ENCODE peak calls at places on chromosomes 7 and 10, in ten cellular contexts. One of them, this sample, is unnamed.

GRCh38 chr10:129959544-129960492 is 4.3 kb downstream of the EBF3 start:
- DNase-seq in renal cortical epithelial cell: no peak
- DNase-seq in activated T-helper 1 cell treated with anti-CD3 and anti-CD28 coated beads, Interleukin-12 subunit alpha, Interleukin-12 subunit beta, Interleukin-2, Interleukin-4 antibody, amounts not matched to agents 30 ng/mL and 10 ng/mL and 1 ng/mL, durations not matched to agents 14 hours and 24 hours and 36 hours: no peak
- DNase-seq in left colon: no peak
- DNase-seq in sigmoid colon: peak; percentile 53
- DNase-seq in fibroblast of mammary gland: no peak
- DNase-seq in A549: no peak
- DNase-seq in naive thymus-derived CD8-positive, alpha-beta T cell: no peak
- DNase-seq in GM19239: no peak
- DNase-seq in NAMALWA: no peak
- DNase-seq in this sample: no peak

GRCh38 chr7:106243893-106244292 is 40.9 kb downstream of the NAMPT start:
- DNase-seq in left colon: no peak
- DNase-seq in naive thymus-derived CD8-positive, alpha-beta T cell: no peak
- DNase-seq in GM19239: no peak
- DNase-seq in fibroblast of mammary gland: peak; percentile 39
- DNase-seq in sigmoid colon: no peak
- DNase-seq in activated T-helper 1 cell treated with anti-CD3 and anti-CD28 coated beads, Interleukin-12 subunit alpha, Interleukin-12 subunit beta, Interleukin-2, Interleukin-4 antibody, amounts not matched to agents 30 ng/mL and 10 ng/mL and 1 ng/mL, durations not matched to agents 14 hours and 24 hours and 36 hours: no peak
- DNase-seq in A549: no peak
- DNase-seq in NAMALWA: no peak
- DNase-seq in renal cortical epithelial cell: no peak
- DNase-seq in this sample: no peak

GRCh38 chr10:76113952-76114351 is 682.5 kb downstream of the LRMDA start:
- DNase-seq in A549: no peak
- DNase-seq in left colon: no peak
- DNase-seq in fibroblast of mammary gland: no peak
- DNase-seq in GM19239: no peak
- DNase-seq in activated T-helper 1 cell treated with anti-CD3 and anti-CD28 coated beads, Interleukin-12 subunit alpha, Interleukin-12 subunit beta, Interleukin-2, Interleukin-4 antibody, amounts not matched to agents 30 ng/mL and 10 ng/mL and 1 ng/mL, durations not matched to agents 14 hours and 24 hours and 36 hours: no peak
- DNase-seq in naive thymus-derived CD8-positive, alpha-beta T cell: no peak
- DNase-seq in sigmoid colon: no peak
- DNase-seq in renal cortical epithelial cell: peak; percentile 45
- DNase-seq in NAMALWA: no peak
- DNase-seq in this sample: no peak

GRCh38 chr7:133585003-133585668 is 332.3 kb downstream of the EXOC4 start:
- DNase-seq in naive thymus-derived CD8-positive, alpha-beta T cell: no peak
- DNase-seq in activated T-helper 1 cell treated with anti-CD3 and anti-CD28 coated beads, Interleukin-12 subunit alpha, Interleukin-12 subunit beta, Interleukin-2, Interleukin-4 antibody, amounts not matched to agents 30 ng/mL and 10 ng/mL and 1 ng/mL, durations not matched to agents 14 hours and 24 hours and 36 hours: no peak
- DNase-seq in renal cortical epithelial cell: no peak
- DNase-seq in fibroblast of mammary gland: no peak
- DNase-seq in sigmoid colon: no peak
- DNase-seq in GM19239: no peak
- DNase-seq in left colon: no peak
- DNase-seq in A549: no peak
- DNase-seq in NAMALWA: no peak
- DNase-seq in this sample: no peak

GRCh38 chr7:26284995-26285632 is 6.5 kb upstream of the SNX10 start:
- DNase-seq in activated T-helper 1 cell treated with anti-CD3 and anti-CD28 coated beads, Interleukin-12 subunit alpha, Interleukin-12 subunit beta, Interleukin-2, Interleukin-4 antibody, amounts not matched to agents 30 ng/mL and 10 ng/mL and 1 ng/mL, durations not matched to agents 14 hours and 24 hours and 36 hours: no peak
- DNase-seq in renal cortical epithelial cell: no peak
- DNase-seq in sigmoid colon: no peak
- DNase-seq in naive thymus-derived CD8-positive, alpha-beta T cell: no peak
- DNase-seq in fibroblast of mammary gland: no peak
- DNase-seq in left colon: no peak
- DNase-seq in A549: no peak
- DNase-seq in GM19239: no peak
- DNase-seq in NAMALWA: peak; percentile 52
- DNase-seq in this sample: no peak

GRCh38 chr10:121926669-121927360 is 1.0 kb downstream of the ATE1 start:
- DNase-seq in GM19239: peak; percentile 18
- DNase-seq in naive thymus-derived CD8-positive, alpha-beta T cell: peak; percentile 24
- DNase-seq in left colon: no peak
- DNase-seq in renal cortical epithelial cell: peak; percentile 33
- DNase-seq in NAMALWA: peak; percentile 73
- DNase-seq in sigmoid colon: no peak
- DNase-seq in fibroblast of mammary gland: peak; percentile 24
- DNase-seq in A549: peak; percentile 31
- DNase-seq in activated T-helper 1 cell treated with anti-CD3 and anti-CD28 coated beads, Interleukin-12 subunit alpha, Interleukin-12 subunit beta, Interleukin-2, Interleukin-4 antibody, amounts not matched to agents 30 ng/mL and 10 ng/mL and 1 ng/mL, durations not matched to agents 14 hours and 24 hours and 36 hours: peak; percentile 12
- DNase-seq in this sample: no peak

GRCh38 chr10:44571701-44572100 is 186.8 kb upstream of the CXCL12 start:
- DNase-seq in sigmoid colon: no peak
- DNase-seq in activated T-helper 1 cell treated with anti-CD3 and anti-CD28 coated beads, Interleukin-12 subunit alpha, Interleukin-12 subunit beta, Interleukin-2, Interleukin-4 antibody, amounts not matched to agents 30 ng/mL and 10 ng/mL and 1 ng/mL, durations not matched to agents 14 hours and 24 hours and 36 hours: no peak
- DNase-seq in GM19239: no peak
- DNase-seq in naive thymus-derived CD8-positive, alpha-beta T cell: no peak
- DNase-seq in left colon: no peak
- DNase-seq in A549: no peak
- DNase-seq in fibroblast of mammary gland: peak; percentile 67
- DNase-seq in renal cortical epithelial cell: no peak
- DNase-seq in NAMALWA: no peak
- DNase-seq in this sample: no peak

GRCh38 chr10:69226919-69227450 is 6.9 kb downstream of the HKDC1 start:
- DNase-seq in activated T-helper 1 cell treated with anti-CD3 and anti-CD28 coated beads, Interleukin-12 subunit alpha, Interleukin-12 subunit beta, Interleukin-2, Interleukin-4 antibody, amounts not matched to agents 30 ng/mL and 10 ng/mL and 1 ng/mL, durations not matched to agents 14 hours and 24 hours and 36 hours: no peak
- DNase-seq in left colon: no peak
- DNase-seq in sigmoid colon: no peak
- DNase-seq in fibroblast of mammary gland: no peak
- DNase-seq in A549: no peak
- DNase-seq in naive thymus-derived CD8-positive, alpha-beta T cell: no peak
- DNase-seq in GM19239: no peak
- DNase-seq in NAMALWA: no peak
- DNase-seq in renal cortical epithelial cell: no peak
- DNase-seq in this sample: no peak

GRCh38 chr7:2138146-2138765 is 94.5 kb downstream of the MAD1L1 start:
- DNase-seq in renal cortical epithelial cell: no peak
- DNase-seq in naive thymus-derived CD8-positive, alpha-beta T cell: peak; percentile 69
- DNase-seq in fibroblast of mammary gland: no peak
- DNase-seq in left colon: no peak
- DNase-seq in sigmoid colon: no peak
- DNase-seq in A549: no peak
- DNase-seq in GM19239: peak; percentile 90
- DNase-seq in NAMALWA: no peak
- DNase-seq in activated T-helper 1 cell treated with anti-CD3 and anti-CD28 coated beads, Interleukin-12 subunit alpha, Interleukin-12 subunit beta, Interleukin-2, Interleukin-4 antibody, amounts not matched to agents 30 ng/mL and 10 ng/mL and 1 ng/mL, durations not matched to agents 14 hours and 24 hours and 36 hours: no peak
- DNase-seq in this sample: no peak

GRCh38 chr10:71719042-71719441 is 536 bp downstream of the C10orf105 start:
- DNase-seq in sigmoid colon: no peak
- DNase-seq in activated T-helper 1 cell treated with anti-CD3 and anti-CD28 coated beads, Interleukin-12 subunit alpha, Interleukin-12 subunit beta, Interleukin-2, Interleukin-4 antibody, amounts not matched to agents 30 ng/mL and 10 ng/mL and 1 ng/mL, durations not matched to agents 14 hours and 24 hours and 36 hours: no peak
- DNase-seq in naive thymus-derived CD8-positive, alpha-beta T cell: no peak
- DNase-seq in renal cortical epithelial cell: no peak
- DNase-seq in fibroblast of mammary gland: peak; percentile 7
- DNase-seq in NAMALWA: no peak
- DNase-seq in left colon: no peak
- DNase-seq in GM19239: no peak
- DNase-seq in A549: no peak
- DNase-seq in this sample: no peak

GRCh38 chr7:5094641-5095040 is 49.0 kb downstream of the RBAK start:
- DNase-seq in A549: no peak
- DNase-seq in renal cortical epithelial cell: peak; percentile 18
- DNase-seq in naive thymus-derived CD8-positive, alpha-beta T cell: no peak
- DNase-seq in NAMALWA: no peak
- DNase-seq in fibroblast of mammary gland: no peak
- DNase-seq in left colon: no peak
- DNase-seq in GM19239: no peak
- DNase-seq in activated T-helper 1 cell treated with anti-CD3 and anti-CD28 coated beads, Interleukin-12 subunit alpha, Interleukin-12 subunit beta, Interleukin-2, Interleukin-4 antibody, amounts not matched to agents 30 ng/mL and 10 ng/mL and 1 ng/mL, durations not matched to agents 14 hours and 24 hours and 36 hours: no peak
- DNase-seq in sigmoid colon: no peak
- DNase-seq in this sample: no peak

GRCh38 chr7:93142127-93142526 is 6.1 kb downstream of the SAMD9L start:
- DNase-seq in naive thymus-derived CD8-positive, alpha-beta T cell: no peak
- DNase-seq in NAMALWA: no peak
- DNase-seq in A549: no peak
- DNase-seq in fibroblast of mammary gland: peak; percentile 4
- DNase-seq in GM19239: no peak
- DNase-seq in renal cortical epithelial cell: no peak
- DNase-seq in left colon: no peak
- DNase-seq in activated T-helper 1 cell treated with anti-CD3 and anti-CD28 coated beads, Interleukin-12 subunit alpha, Interleukin-12 subunit beta, Interleukin-2, Interleukin-4 antibody, amounts not matched to agents 30 ng/mL and 10 ng/mL and 1 ng/mL, durations not matched to agents 14 hours and 24 hours and 36 hours: no peak
- DNase-seq in sigmoid colon: no peak
- DNase-seq in this sample: no peak

GRCh38 chr7:68688416-68689086 is 909.7 kb upstream of the AUTS2 start:
- DNase-seq in renal cortical epithelial cell: no peak
- DNase-seq in naive thymus-derived CD8-positive, alpha-beta T cell: no peak
- DNase-seq in GM19239: no peak
- DNase-seq in NAMALWA: no peak
- DNase-seq in left colon: no peak
- DNase-seq in fibroblast of mammary gland: no peak
- DNase-seq in sigmoid colon: no peak
- DNase-seq in A549: no peak
- DNase-seq in activated T-helper 1 cell treated with anti-CD3 and anti-CD28 coated beads, Interleukin-12 subunit alpha, Interleukin-12 subunit beta, Interleukin-2, Interleukin-4 antibody, amounts not matched to agents 30 ng/mL and 10 ng/mL and 1 ng/mL, durations not matched to agents 14 hours and 24 hours and 36 hours: no peak
- DNase-seq in this sample: no peak

GRCh38 chr10:132913559-132914115 is 28.7 kb downstream of the CFAP46 start:
- DNase-seq in naive thymus-derived CD8-positive, alpha-beta T cell: no peak
- DNase-seq in fibroblast of mammary gland: no peak
- DNase-seq in NAMALWA: no peak
- DNase-seq in A549: no peak
- DNase-seq in activated T-helper 1 cell treated with anti-CD3 and anti-CD28 coated beads, Interleukin-12 subunit alpha, Interleukin-12 subunit beta, Interleukin-2, Interleukin-4 antibody, amounts not matched to agents 30 ng/mL and 10 ng/mL and 1 ng/mL, durations not matched to agents 14 hours and 24 hours and 36 hours: no peak
- DNase-seq in renal cortical epithelial cell: no peak
- DNase-seq in left colon: no peak
- DNase-seq in sigmoid colon: peak; percentile 36
- DNase-seq in GM19239: no peak
- DNase-seq in this sample: no peak

GRCh38 chr7:30470163-30470770 is 8.3 kb downstream of the NOD1 start:
- DNase-seq in NAMALWA: no peak
- DNase-seq in GM19239: no peak
- DNase-seq in naive thymus-derived CD8-positive, alpha-beta T cell: no peak
- DNase-seq in sigmoid colon: peak; percentile 74
- DNase-seq in A549: no peak
- DNase-seq in fibroblast of mammary gland: peak; percentile 95
- DNase-seq in left colon: no peak
- DNase-seq in renal cortical epithelial cell: no peak
- DNase-seq in activated T-helper 1 cell treated with anti-CD3 and anti-CD28 coated beads, Interleukin-12 subunit alpha, Interleukin-12 subunit beta, Interleukin-2, Interleukin-4 antibody, amounts not matched to agents 30 ng/mL and 10 ng/mL and 1 ng/mL, durations not matched to agents 14 hours and 24 hours and 36 hours: no peak
- DNase-seq in this sample: no peak

GRCh38 chr7:70907594-70907993 is 224.3 kb upstream of the GALNT17 start:
- DNase-seq in activated T-helper 1 cell treated with anti-CD3 and anti-CD28 coated beads, Interleukin-12 subunit alpha, Interleukin-12 subunit beta, Interleukin-2, Interleukin-4 antibody, amounts not matched to agents 30 ng/mL and 10 ng/mL and 1 ng/mL, durations not matched to agents 14 hours and 24 hours and 36 hours: no peak
- DNase-seq in left colon: no peak
- DNase-seq in naive thymus-derived CD8-positive, alpha-beta T cell: no peak
- DNase-seq in sigmoid colon: no peak
- DNase-seq in NAMALWA: no peak
- DNase-seq in fibroblast of mammary gland: no peak
- DNase-seq in GM19239: no peak
- DNase-seq in renal cortical epithelial cell: no peak
- DNase-seq in A549: no peak
- DNase-seq in this sample: no peak

GRCh38 chr10:70769121-70769520 is 16.1 kb downstream of the TBATA start:
- DNase-seq in renal cortical epithelial cell: no peak
- DNase-seq in A549: no peak
- DNase-seq in sigmoid colon: no peak
- DNase-seq in NAMALWA: no peak
- DNase-seq in activated T-helper 1 cell treated with anti-CD3 and anti-CD28 coated beads, Interleukin-12 subunit alpha, Interleukin-12 subunit beta, Interleukin-2, Interleukin-4 antibody, amounts not matched to agents 30 ng/mL and 10 ng/mL and 1 ng/mL, durations not matched to agents 14 hours and 24 hours and 36 hours: no peak
- DNase-seq in GM19239: no peak
- DNase-seq in left colon: no peak
- DNase-seq in fibroblast of mammary gland: no peak
- DNase-seq in naive thymus-derived CD8-positive, alpha-beta T cell: no peak
- DNase-seq in this sample: no peak

GRCh38 chr7:92827464-92827863 is 8.9 kb downstream of the CDK6 start:
- DNase-seq in NAMALWA: no peak
- DNase-seq in activated T-helper 1 cell treated with anti-CD3 and anti-CD28 coated beads, Interleukin-12 subunit alpha, Interleukin-12 subunit beta, Interleukin-2, Interleukin-4 antibody, amounts not matched to agents 30 ng/mL and 10 ng/mL and 1 ng/mL, durations not matched to agents 14 hours and 24 hours and 36 hours: no peak
- DNase-seq in naive thymus-derived CD8-positive, alpha-beta T cell: no peak
- DNase-seq in sigmoid colon: no peak
- DNase-seq in renal cortical epithelial cell: no peak
- DNase-seq in fibroblast of mammary gland: no peak
- DNase-seq in A549: no peak
- DNase-seq in left colon: no peak
- DNase-seq in GM19239: no peak
- DNase-seq in this sample: no peak

GRCh38 chr10:132255489-132256344 is 52.0 kb downstream of the STK32C start:
- DNase-seq in activated T-helper 1 cell treated with anti-CD3 and anti-CD28 coated beads, Interleukin-12 subunit alpha, Interleukin-12 subunit beta, Interleukin-2, Interleukin-4 antibody, amounts not matched to agents 30 ng/mL and 10 ng/mL and 1 ng/mL, durations not matched to agents 14 hours and 24 hours and 36 hours: no peak
- DNase-seq in naive thymus-derived CD8-positive, alpha-beta T cell: no peak
- DNase-seq in NAMALWA: no peak
- DNase-seq in left colon: no peak
- DNase-seq in fibroblast of mammary gland: no peak
- DNase-seq in A549: no peak
- DNase-seq in sigmoid colon: no peak
- DNase-seq in GM19239: no peak
- DNase-seq in renal cortical epithelial cell: no peak
- DNase-seq in this sample: no peak

GRCh38 chr7:100406767-100407166 is 21.7 kb downstream of the ZCWPW1 start:
- DNase-seq in renal cortical epithelial cell: peak; percentile 87
- DNase-seq in left colon: no peak
- DNase-seq in activated T-helper 1 cell treated with anti-CD3 and anti-CD28 coated beads, Interleukin-12 subunit alpha, Interleukin-12 subunit beta, Interleukin-2, Interleukin-4 antibody, amounts not matched to agents 30 ng/mL and 10 ng/mL and 1 ng/mL, durations not matched to agents 14 hours and 24 hours and 36 hours: no peak
- DNase-seq in fibroblast of mammary gland: peak; percentile 39
- DNase-seq in A549: no peak
- DNase-seq in naive thymus-derived CD8-positive, alpha-beta T cell: no peak
- DNase-seq in sigmoid colon: no peak
- DNase-seq in NAMALWA: no peak
- DNase-seq in GM19239: no peak
- DNase-seq in this sample: no peak

GRCh38 chr10:20922461-20922860 is 25.4 kb upstream of the NEBL start:
- DNase-seq in activated T-helper 1 cell treated with anti-CD3 and anti-CD28 coated beads, Interleukin-12 subunit alpha, Interleukin-12 subunit beta, Interleukin-2, Interleukin-4 antibody, amounts not matched to agents 30 ng/mL and 10 ng/mL and 1 ng/mL, durations not matched to agents 14 hours and 24 hours and 36 hours: no peak
- DNase-seq in sigmoid colon: no peak
- DNase-seq in naive thymus-derived CD8-positive, alpha-beta T cell: no peak
- DNase-seq in fibroblast of mammary gland: no peak
- DNase-seq in left colon: no peak
- DNase-seq in NAMALWA: no peak
- DNase-seq in GM19239: no peak
- DNase-seq in A549: no peak
- DNase-seq in renal cortical epithelial cell: no peak
- DNase-seq in this sample: no peak

GRCh38 chr10:71509444-71509843 is 112.7 kb downstream of the CDH23 start:
- DNase-seq in renal cortical epithelial cell: no peak
- DNase-seq in NAMALWA: peak; percentile 2
- DNase-seq in A549: no peak
- DNase-seq in sigmoid colon: no peak
- DNase-seq in activated T-helper 1 cell treated with anti-CD3 and anti-CD28 coated beads, Interleukin-12 subunit alpha, Interleukin-12 subunit beta, Interleukin-2, Interleukin-4 antibody, amounts not matched to agents 30 ng/mL and 10 ng/mL and 1 ng/mL, durations not matched to agents 14 hours and 24 hours and 36 hours: no peak
- DNase-seq in left colon: no peak
- DNase-seq in fibroblast of mammary gland: peak; percentile 4
- DNase-seq in GM19239: no peak
- DNase-seq in naive thymus-derived CD8-positive, alpha-beta T cell: no peak
- DNase-seq in this sample: no peak

GRCh38 chr10:18308600-18308999 is 168.4 kb downstream of the CACNB2 start:
- DNase-seq in fibroblast of mammary gland: peak; percentile 33
- DNase-seq in left colon: no peak
- DNase-seq in renal cortical epithelial cell: no peak
- DNase-seq in GM19239: no peak
- DNase-seq in sigmoid colon: no peak
- DNase-seq in naive thymus-derived CD8-positive, alpha-beta T cell: no peak
- DNase-seq in A549: no peak
- DNase-seq in activated T-helper 1 cell treated with anti-CD3 and anti-CD28 coated beads, Interleukin-12 subunit alpha, Interleukin-12 subunit beta, Interleukin-2, Interleukin-4 antibody, amounts not matched to agents 30 ng/mL and 10 ng/mL and 1 ng/mL, durations not matched to agents 14 hours and 24 hours and 36 hours: no peak
- DNase-seq in NAMALWA: no peak
- DNase-seq in this sample: no peak

GRCh38 chr7:69283421-69283820 is 314.9 kb upstream of the AUTS2 start:
- DNase-seq in sigmoid colon: no peak
- DNase-seq in renal cortical epithelial cell: no peak
- DNase-seq in fibroblast of mammary gland: peak; percentile 20
- DNase-seq in A549: no peak
- DNase-seq in activated T-helper 1 cell treated with anti-CD3 and anti-CD28 coated beads, Interleukin-12 subunit alpha, Interleukin-12 subunit beta, Interleukin-2, Interleukin-4 antibody, amounts not matched to agents 30 ng/mL and 10 ng/mL and 1 ng/mL, durations not matched to agents 14 hours and 24 hours and 36 hours: no peak
- DNase-seq in GM19239: no peak
- DNase-seq in left colon: no peak
- DNase-seq in NAMALWA: no peak
- DNase-seq in naive thymus-derived CD8-positive, alpha-beta T cell: no peak
- DNase-seq in this sample: no peak

GRCh38 chr7:78178319-78178718 is 379.7 kb downstream of the PHTF2 start:
- DNase-seq in NAMALWA: no peak
- DNase-seq in activated T-helper 1 cell treated with anti-CD3 and anti-CD28 coated beads, Interleukin-12 subunit alpha, Interleukin-12 subunit beta, Interleukin-2, Interleukin-4 antibody, amounts not matched to agents 30 ng/mL and 10 ng/mL and 1 ng/mL, durations not matched to agents 14 hours and 24 hours and 36 hours: no peak
- DNase-seq in fibroblast of mammary gland: peak; percentile 73
- DNase-seq in naive thymus-derived CD8-positive, alpha-beta T cell: no peak
- DNase-seq in A549: no peak
- DNase-seq in sigmoid colon: no peak
- DNase-seq in left colon: no peak
- DNase-seq in GM19239: no peak
- DNase-seq in renal cortical epithelial cell: peak; percentile 39
- DNase-seq in this sample: no peak

GRCh38 chr7:139232377-139232717 is 1.3 kb downstream of the UBN2 start:
- DNase-seq in fibroblast of mammary gland: no peak
- DNase-seq in NAMALWA: no peak
- DNase-seq in renal cortical epithelial cell: peak; percentile 25
- DNase-seq in activated T-helper 1 cell treated with anti-CD3 and anti-CD28 coated beads, Interleukin-12 subunit alpha, Interleukin-12 subunit beta, Interleukin-2, Interleukin-4 antibody, amounts not matched to agents 30 ng/mL and 10 ng/mL and 1 ng/mL, durations not matched to agents 14 hours and 24 hours and 36 hours: no peak
- DNase-seq in sigmoid colon: no peak
- DNase-seq in naive thymus-derived CD8-positive, alpha-beta T cell: peak; percentile 11
- DNase-seq in left colon: no peak
- DNase-seq in GM19239: no peak
- DNase-seq in A549: peak; percentile 57
- DNase-seq in this sample: no peak

GRCh38 chr10:88158506-88159123 is 295.2 kb downstream of the PTEN start:
- DNase-seq in fibroblast of mammary gland: no peak
- DNase-seq in sigmoid colon: no peak
- DNase-seq in left colon: no peak
- DNase-seq in NAMALWA: no peak
- DNase-seq in A549: no peak
- DNase-seq in GM19239: no peak
- DNase-seq in activated T-helper 1 cell treated with anti-CD3 and anti-CD28 coated beads, Interleukin-12 subunit alpha, Interleukin-12 subunit beta, Interleukin-2, Interleukin-4 antibody, amounts not matched to agents 30 ng/mL and 10 ng/mL and 1 ng/mL, durations not matched to agents 14 hours and 24 hours and 36 hours: no peak
- DNase-seq in naive thymus-derived CD8-positive, alpha-beta T cell: no peak
- DNase-seq in renal cortical epithelial cell: no peak
- DNase-seq in this sample: no peak

GRCh38 chr10:109956454-109957091 is 33.3 kb upstream of the XPNPEP1 start:
- DNase-seq in activated T-helper 1 cell treated with anti-CD3 and anti-CD28 coated beads, Interleukin-12 subunit alpha, Interleukin-12 subunit beta, Interleukin-2, Interleukin-4 antibody, amounts not matched to agents 30 ng/mL and 10 ng/mL and 1 ng/mL, durations not matched to agents 14 hours and 24 hours and 36 hours: no peak
- DNase-seq in A549: peak; percentile 82
- DNase-seq in naive thymus-derived CD8-positive, alpha-beta T cell: no peak
- DNase-seq in sigmoid colon: no peak
- DNase-seq in fibroblast of mammary gland: peak; percentile 74
- DNase-seq in left colon: no peak
- DNase-seq in renal cortical epithelial cell: peak; percentile 37
- DNase-seq in GM19239: peak; percentile 54
- DNase-seq in NAMALWA: peak; percentile 85
- DNase-seq in this sample: no peak

This sample was measured in progenitor cell of endocrine pancreas.